ENCODE peak calls at places on chromosomes 1 and 21, in six cellular contexts. U is A549; N is activated CD8-positive, alpha-beta memory T cell treated with anti-CD3 and anti-CD28 coated beads, Interleukin-2, amount 50 U/mL, for 4 hours; W is naive thymus-derived CD8-positive, alpha-beta T cell; M is adipocyte; I is B cell. Q is an unnamed sample.

GRCh38 chr1:169707917-169708604 is 3.4 kb downstream of the SELL start:
- DNase-seq in U (no peak), N (no peak), W (no peak), M (no peak), I (no peak), Q (no peak)

GRCh38 chr21:43611598-43612369 is 47.5 kb downstream of the HSF2BP start:
- DNase-seq in U (peak; percentile 58), N (no peak), W (no peak), M (peak; percentile 82), I (peak; percentile 54), Q (peak; percentile 62)

GRCh38 chr1:8422439-8423133 is 104.7 kb downstream of the SLC45A1 start:
- DNase-seq in U (no peak), N (no peak), W (no peak), M (peak; percentile 67), I (no peak), Q (no peak)

GRCh38 chr1:7010534-7011200 is 225.4 kb downstream of the CAMTA1 start:
- DNase-seq in U (no peak), N (no peak), W (no peak), M (no peak), I (no peak), Q (no peak)

GRCh38 chr1:3943123-3943431 is 43.0 kb upstream of the C1orf174 start:
- DNase-seq in U (no peak), N (no peak), W (no peak), M (no peak), I (no peak), Q (no peak)

GRCh38 chr1:43414634-43415223 is 25.0 kb downstream of the SZT2 start:
- DNase-seq in U (peak; percentile 32), N (peak; percentile 67), W (peak; percentile 49), M (peak; percentile 74), I (peak; percentile 78), Q (no peak)

GRCh38 chr1:7669559-7670208 is 101.4 kb upstream of the VAMP3 start:
- DNase-seq in U (peak; percentile 61), N (peak; percentile 62), W (peak; percentile 32), M (peak; percentile 61), I (peak; percentile 63), Q (peak; percentile 85)

GRCh38 chr1:154869351-154870116 is 547 bp downstream of the KCNN3 start:
- DNase-seq in U (no peak), N (peak; percentile 13), W (no peak), M (no peak), I (no peak), Q (no peak)

GRCh38 chr1:159653201-159653600 is 61.2 kb downstream of the CRP start:
- DNase-seq in U (no peak), N (no peak), W (no peak), M (peak; percentile 75), I (no peak), Q (no peak)

GRCh38 chr1:33211972-33212371 is 30.1 kb upstream of the TRIM62 start:
- DNase-seq in U (no peak), N (no peak), W (no peak), M (no peak), I (no peak), Q (no peak)

GRCh38 chr1:201270616-201271390 is 12.5 kb upstream of the PKP1 start:
- DNase-seq in U (no peak), N (no peak), W (no peak), M (no peak), I (no peak), Q (no peak)

GRCh38 chr1:33957854-33958253 is 94.0 kb downstream of the HMGB4 start:
- DNase-seq in U (no peak), N (no peak), W (no peak), M (no peak), I (no peak), Q (no peak)

GRCh38 chr1:19429611-19430010 is 55.7 kb downstream of the CAPZB start:
- DNase-seq in U (no peak), N (no peak), W (no peak), M (no peak), I (no peak), Q (no peak)

GRCh38 chr21:32603131-32603530 is 9.0 kb downstream of the CFAP298 start:
- DNase-seq in U (no peak), N (no peak), W (no peak), M (no peak), I (no peak), Q (no peak)

GRCh38 chr1:201348211-201348566 is 29.3 kb downstream of the TNNT2 start:
- DNase-seq in U (peak; percentile 92), N (no peak), W (no peak), M (peak; percentile 66), I (no peak), Q (peak; percentile 79)

GRCh38 chr1:170321113-170321512 is 175.4 kb downstream of the NTMT2 start:
- DNase-seq in U (no peak), N (no peak), W (no peak), M (no peak), I (no peak), Q (no peak)

GRCh38 chr1:39955547-39956539 is 898 bp downstream of the MFSD2A start:
- DNase-seq in U (peak; percentile 30), N (peak; percentile 62), W (peak; percentile 20), M (peak; percentile 72), I (peak; percentile 60), Q (peak; percentile 81)

GRCh38 chr1:225866061-225866844 is 15.9 kb downstream of the TMEM63A start:
- DNase-seq in U (no peak), N (peak; percentile 76), W (peak; percentile 76), M (no peak), I (peak; percentile 54), Q (no peak)

GRCh38 chr1:26291939-26292338 is 12.1 kb downstream of the SH3BGRL3 start:
- DNase-seq in U (no peak), N (no peak), W (no peak), M (no peak), I (no peak), Q (no peak)

GRCh38 chr1:231800071-231800470 is 173.5 kb downstream of the DISC1 start:
- DNase-seq in U (no peak), N (no peak), W (no peak), M (no peak), I (no peak), Q (no peak)

GRCh38 chr1:167899253-167899681 is 14.7 kb downstream of the ADCY10 start:
- DNase-seq in U (no peak), N (no peak), W (no peak), M (no peak), I (no peak), Q (peak; percentile 62)

GRCh38 chr1:155974208-155975165 is 3.9 kb downstream of the ARHGEF2 start:
- DNase-seq in U (no peak), N (no peak), W (no peak), M (no peak), I (no peak), Q (no peak)

GRCh38 chr1:160954158-160955104 is at the start of gene ITLN2:
- DNase-seq in U (peak; percentile 73), N (peak; percentile 39), W (peak; percentile 13), M (no peak), I (peak; percentile 65), Q (peak; percentile 70)

GRCh38 chr1:168437821-168438220 is 106.0 kb downstream of the XCL2 start:
- DNase-seq in U (no peak), N (no peak), W (no peak), M (no peak), I (no peak), Q (no peak)

GRCh38 chr1:117061986-117062415 is 1.9 kb downstream of the TTF2 start:
- DNase-seq in U (no peak), N (no peak), W (no peak), M (peak; percentile 48), I (no peak), Q (peak; percentile 68)

GRCh38 chr1:157113116-157113515 is 13.5 kb upstream of the ETV3L start:
- DNase-seq in U (no peak), N (no peak), W (no peak), M (no peak), I (no peak), Q (peak; percentile 10)

Q was measured in GM13977.